ENCODE peak calls at places on chromosomes 6 and 20, in nine cellular contexts. M is upper lobe of right lung, Y is colonic mucosa, L is psoas muscle, H is AG04450, D is hepatocyte, V is Peyer's patch, Q is lung, A is ovary. F is an unnamed sample. For H3K9me3, the result is how much of the 10 kb centered on the place peaks cover.

GRCh38 chr6:150567823-150568383 is 31.8 kb upstream of the PLEKHG1 start:
- DNase-seq in M (no peak), Y (no peak), L (no peak), H (no peak), D (peak), V (no peak), Q (no peak), A (no peak), F (no peak)

GRCh38 chr6:46469021-46469420 is 22.2 kb downstream of the RCAN2 start:
- DNase-seq in M (no peak), Y (no peak), L (no peak), H (no peak), D (no peak), V (no peak), Q (no peak), A (no peak), F (no peak)

GRCh38 chr6:45613678-45614077 is 235.9 kb upstream of the SUPT3H start:
- DNase-seq in M (no peak), Y (peak), L (peak), H (no peak), D (peak), V (peak), Q (no peak), A (peak), F (peak)

GRCh38 chr6:107192739-107193296 is 77.5 kb upstream of the BEND3 start:
- DNase-seq in M (no peak), Y (no peak), L (no peak), H (no peak), D (no peak), V (no peak), Q (no peak), A (no peak), F (no peak)

GRCh38 chr6:110325197-110325596 is 33.0 kb downstream of the METTL24 start:
- DNase-seq in M (no peak), Y (peak), L (no peak), H (peak), D (peak), V (no peak), Q (no peak), A (peak), F (no peak)

GRCh38 chr6:65633516-65633915 is 73.5 kb downstream of the EYS start:
- DNase-seq in M (no peak), Y (no peak), L (no peak), H (no peak), D (no peak), V (no peak), Q (no peak), A (no peak), F (no peak)

GRCh38 chr6:161435426-161436065 is 161.7 kb upstream of the AGPAT4 start:
- DNase-seq in M (no peak), Y (no peak), L (no peak), H (no peak), D (no peak), V (no peak), Q (no peak), A (no peak), F (no peak)

GRCh38 chr6:29680904-29681303 is at the start of gene ZFP57:
- DNase-seq in M (no peak), Y (no peak), L (no peak), H (no peak), D (no peak), V (no peak), Q (no peak), A (no peak), F (no peak)

GRCh38 chr20:37948956-37949355 is 46.0 kb downstream of the VSTM2L start:
- DNase-seq in M (no peak), Y (no peak), L (no peak), H (no peak), D (no peak), V (no peak), Q (peak), A (no peak), F (no peak)

GRCh38 chr6:78132681-78133410 is 480.0 kb downstream of the MEI4 start:
- DNase-seq in M (no peak), Y (no peak), L (no peak), H (no peak), D (peak), V (no peak), Q (no peak), A (no peak), F (no peak)
- H3K9me3 ChIP-seq in M (under half), Y (under half), L (under half), H (under half), D (under half), V (under half), Q (under half), A (under half), F (under half)

DNA sequence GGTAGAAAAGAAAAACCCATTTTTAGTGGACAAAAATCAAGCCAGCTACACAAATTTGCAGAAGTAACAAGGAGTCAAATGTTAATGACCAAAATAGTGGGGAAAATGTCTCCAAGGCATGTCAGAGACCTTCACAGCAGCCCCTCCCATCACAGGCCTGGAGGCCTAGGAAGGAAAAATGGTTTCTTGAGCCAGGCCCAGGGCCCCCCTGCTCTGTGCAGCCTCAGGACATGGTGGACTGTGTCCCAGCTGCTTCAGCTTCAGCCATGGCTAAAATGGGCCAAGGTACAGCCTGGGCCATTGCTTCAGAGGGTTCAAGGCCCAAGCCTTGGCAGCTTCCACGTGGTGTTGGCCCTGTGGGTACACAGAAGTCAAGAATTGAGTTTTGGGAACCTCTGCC is 82.5 kb upstream of the CLVS2 start:
- DNase-seq in M (no peak), Y (no peak), L (no peak), H (no peak), D (no peak), V (no peak), Q (no peak), A (no peak), F (no peak)
- TF ChIP-seq CTCF in M (no peak), Y (no peak), L (no peak), H (no peak), D (no peak), V (no peak), Q (no peak), A (no peak), F (no peak)

GRCh38 chr6:131784561-131784960 is 23.3 kb upstream of the ENPP1 start:
- DNase-seq in M (no peak), Y (no peak), L (no peak), H (no peak), D (no peak), V (no peak), Q (no peak), A (no peak), F (no peak)
- H3K4me3 ChIP-seq in M (no peak), Y (no peak), L (no peak), H (no peak), D (no peak), V (no peak), Q (no peak), A (no peak), F (no peak)

GRCh38 chr20:15817351-15817750 is 755.9 kb downstream of the KIF16B start:
- DNase-seq in M (no peak), Y (no peak), L (no peak), H (no peak), D (no peak), V (no peak), Q (no peak), A (no peak), F (no peak)

GRCh38 chr20:15814903-15815302 is 758.3 kb downstream of the KIF16B start:
- DNase-seq in M (no peak), Y (no peak), L (no peak), H (no peak), D (peak), V (no peak), Q (no peak), A (no peak), F (no peak)

GRCh38 chr20:15814360-15814759 is 758.9 kb downstream of the KIF16B start:
- DNase-seq in M (no peak), Y (no peak), L (no peak), H (no peak), D (no peak), V (no peak), Q (no peak), A (no peak), F (no peak)

GRCh38 chr20:15811951-15812350 is 761.3 kb downstream of the KIF16B start:
- DNase-seq in M (no peak), Y (no peak), L (no peak), H (no peak), D (no peak), V (no peak), Q (no peak), A (no peak), F (no peak)

DNA sequence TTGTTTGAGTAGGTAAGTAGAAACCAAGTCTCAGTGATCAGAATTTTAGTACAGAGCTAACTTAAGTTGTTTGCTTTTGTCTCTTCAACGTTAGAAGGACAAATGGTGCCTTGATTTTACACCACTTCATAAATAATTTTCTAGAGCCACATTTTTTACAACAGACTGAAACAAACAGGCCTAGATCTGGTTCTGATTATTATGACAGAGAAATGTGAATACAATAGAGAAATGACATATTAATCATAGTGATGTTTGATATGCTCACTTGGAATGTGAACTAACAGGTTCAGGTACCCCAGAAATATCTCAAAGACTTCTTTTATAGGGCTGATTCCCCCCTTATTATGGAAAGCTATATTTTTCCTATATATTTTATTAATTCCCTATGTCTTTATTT is 760.6 kb downstream of the KIF16B start:
- DNase-seq in M (no peak), Y (no peak), L (no peak), H (no peak), D (no peak), V (no peak), Q (no peak), A (no peak), F (no peak)
- H3K9me3 ChIP-seq in M (under half), Y (under half), L (under half), H (under half), D (under half), V (under half), Q (under half), A (under half), F (under half)

DNA sequence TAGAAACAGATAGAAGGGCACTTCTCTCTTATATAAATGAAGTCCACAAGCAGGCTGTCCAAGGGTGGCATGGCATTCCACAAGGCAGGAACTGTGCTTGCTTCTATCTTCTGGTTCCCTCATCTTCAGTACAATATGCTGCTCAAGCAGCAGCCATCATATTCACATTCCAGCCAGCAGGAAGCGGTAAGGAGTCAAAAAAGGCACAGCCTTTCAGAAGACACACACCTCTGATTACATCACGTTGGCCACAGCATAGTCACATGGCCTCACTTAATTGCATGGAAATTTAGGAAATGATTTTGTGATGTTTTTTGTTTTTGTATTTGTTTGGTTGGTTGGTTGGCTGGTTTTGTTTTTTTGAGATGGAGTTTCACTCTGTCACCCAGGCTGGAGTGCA is 19.0 kb downstream of the REM1 start:
- DNase-seq in M (no peak), Y (no peak), L (no peak), H (no peak), D (peak), V (no peak), Q (no peak), A (peak), F (no peak)
- TF ChIP-seq CTCF in M (peak), Y (no peak), L (no peak), H (peak), D (peak), V (peak), Q (no peak), A (no peak), F (no peak)

DNA sequence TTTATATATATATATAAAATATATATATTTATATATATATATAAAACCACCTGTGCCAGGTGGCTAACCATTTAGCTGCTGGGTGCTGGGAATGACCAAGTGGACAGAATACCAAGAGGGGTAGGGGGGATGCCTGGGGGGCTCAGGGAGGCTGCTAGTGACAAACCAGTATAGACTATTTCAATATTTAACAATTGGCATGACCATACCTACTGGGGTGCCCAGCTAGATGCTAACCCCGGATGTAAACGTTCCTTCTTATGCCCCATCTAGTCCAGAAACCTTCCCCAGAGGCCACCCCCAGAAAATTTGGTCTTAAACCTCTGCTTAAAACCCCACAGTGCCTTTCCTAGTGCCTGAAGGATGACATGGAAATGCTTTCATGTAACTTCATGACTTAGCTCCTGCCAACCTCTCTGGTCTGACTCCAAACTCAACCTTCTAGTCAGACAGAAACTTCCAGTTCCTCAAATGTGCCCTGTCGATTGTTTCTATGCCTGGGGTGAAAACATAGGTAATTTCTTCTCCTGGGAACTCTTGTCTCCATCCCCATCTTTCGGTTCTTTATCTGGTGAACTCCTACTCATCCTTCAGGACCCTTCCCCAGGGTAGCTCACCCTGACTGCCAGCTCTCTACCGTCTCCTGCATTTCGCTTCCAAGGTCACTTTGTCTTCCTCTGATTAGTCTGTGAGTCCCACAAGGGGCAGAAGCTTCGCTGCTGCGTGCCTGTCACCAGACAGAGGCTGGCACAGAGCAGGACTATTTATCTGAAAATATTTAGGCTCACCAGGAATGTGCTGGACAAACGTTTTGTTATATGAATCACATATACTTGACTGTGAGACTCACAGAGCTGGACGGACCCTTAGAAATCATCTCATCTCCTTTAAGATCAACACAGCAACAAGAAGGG is 51.8 kb downstream of the JPH2 start:
- DNase-seq in M (no peak), Y (no peak), L (no peak), H (no peak), D (no peak), V (no peak), Q (no peak), A (no peak), F (no peak)
- H3K4me3 ChIP-seq in M (no peak), Y (no peak), L (no peak), H (no peak), D (no peak), V (no peak), Q (no peak), A (no peak), F (no peak)

GRCh38 chr6:170165501-170166117 is 125.3 kb downstream of the DLL1 start:
- DNase-seq in M (no peak), Y (no peak), L (peak), H (no peak), D (no peak), V (no peak), Q (no peak), A (no peak), F (no peak)
- H3K9me3 ChIP-seq in M (under half), Y (under half), L (under half), H (half or more), D (under half), V (under half), Q (under half), A (under half), F (under half)

DNA sequence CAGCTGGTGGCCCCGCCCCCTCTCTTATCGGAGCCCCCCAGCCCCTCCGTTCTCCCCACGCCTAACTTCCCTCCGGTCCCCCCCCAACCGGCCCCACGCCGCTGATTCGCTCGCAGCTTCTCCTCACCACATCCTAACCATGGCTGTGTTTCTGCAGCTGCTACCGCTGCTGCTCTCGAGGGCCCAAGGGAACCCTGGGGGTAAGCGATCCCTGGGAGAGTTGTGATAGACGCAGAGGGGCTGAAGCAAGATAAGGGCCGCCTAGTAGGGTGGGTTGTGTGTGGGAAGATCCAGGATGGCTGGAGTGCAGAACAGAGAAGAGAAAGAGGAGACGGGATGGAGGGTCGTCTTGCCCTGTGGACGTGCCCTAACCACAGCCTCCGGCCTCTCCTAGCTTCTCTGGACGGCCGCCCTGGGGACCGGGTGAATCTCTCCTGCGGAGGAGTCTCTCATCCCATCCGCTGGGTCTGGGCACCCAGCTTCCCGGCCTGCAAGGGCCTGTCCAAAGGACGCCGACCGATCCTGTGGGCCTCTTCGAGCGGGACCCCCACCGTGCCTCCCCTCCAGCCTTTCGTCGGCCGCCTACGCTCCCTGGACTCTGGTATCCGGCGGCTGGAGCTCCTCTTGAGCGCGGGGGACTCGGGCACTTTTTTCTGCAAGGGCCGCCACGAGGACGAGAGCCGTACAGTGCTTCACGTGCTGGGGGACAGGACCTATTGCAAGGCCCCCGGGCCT is at the start of gene MPIG6B:
- DNase-seq in M (no peak), Y (no peak), L (no peak), H (no peak), D (no peak), V (no peak), Q (no peak), A (no peak), F (no peak)
- TF ChIP-seq CTCF in M (no peak), Y (no peak), L (no peak), H (no peak), D (no peak), V (no peak), Q (no peak), A (no peak), F (no peak)

GRCh38 chr20:56631318-56631989 is 2.3 kb downstream of the TFAP2C start:
- DNase-seq in M (no peak), Y (no peak), L (no peak), H (no peak), D (no peak), V (no peak), Q (no peak), A (no peak), F (peak)
- H3K4me3 ChIP-seq in M (no peak), Y (no peak), L (no peak), H (no peak), D (peak), V (no peak), Q (no peak), A (no peak), F (no peak)

GRCh38 chr6:64622944-64623343 is 987.3 kb downstream of the PHF3 start:
- DNase-seq in M (no peak), Y (no peak), L (no peak), H (no peak), D (no peak), V (no peak), Q (no peak), A (no peak), F (no peak)
- H3K9me3 ChIP-seq in M (under half), Y (under half), L (under half), H (under half), D (under half), V (under half), Q (under half), A (under half), F (under half)